ENCODE peak calls at places on chromosome 18, in eight cellular contexts. Z is IMR-90, J is GM06990, D is transverse colon, W is lower lobe of right lung, V is AG10803, I is neural progenitor cell, H is mesenchymal stem cell. B is an unnamed sample.

GRCh38 chr18:56659111-56659510 is 8.0 kb downstream of the WDR7 start:
- DNase-seq in Z (no peak), J (no peak), D (no peak), W (no peak), V (no peak), I (no peak), H (no peak), B (no peak)

GRCh38 chr18:2736823-2737222 is 81.3 kb downstream of the SMCHD1 start:
- DNase-seq in Z (no peak), J (no peak), D (no peak), W (no peak), V (no peak), I (no peak), H (no peak), B (no peak)

GRCh38 chr18:4256786-4257417 is 198.2 kb downstream of the DLGAP1 start:
- DNase-seq in Z (no peak), J (no peak), D (no peak), W (no peak), V (no peak), I (no peak), H (no peak), B (no peak)

GRCh38 chr18:55781481-55781957 is 193.5 kb upstream of the TCF4 start:
- DNase-seq in Z (peak), J (no peak), D (peak), W (no peak), V (peak), I (peak), H (peak), B (no peak)

GRCh38 chr18:24033644-24034412 is 19.3 kb downstream of the TTC39C start:
- DNase-seq in Z (no peak), J (no peak), D (no peak), W (no peak), V (no peak), I (no peak), H (no peak), B (no peak)

GRCh38 chr18:74446631-74447403 is 10.3 kb downstream of the DIPK1C start:
- DNase-seq in Z (no peak), J (no peak), D (no peak), W (no peak), V (no peak), I (no peak), H (no peak), B (no peak)

GRCh38 chr18:44651453-44651852 is 29.2 kb upstream of the SETBP1 start:
- DNase-seq in Z (peak), J (no peak), D (no peak), W (no peak), V (peak), I (no peak), H (peak), B (no peak)

GRCh38 chr18:5620284-5620683 is 76.5 kb upstream of the EPB41L3 start:
- DNase-seq in Z (peak), J (no peak), D (no peak), W (no peak), V (no peak), I (no peak), H (no peak), B (no peak)

GRCh38 chr18:60413944-60414547 is 41.5 kb upstream of the MC4R start:
- DNase-seq in Z (peak), J (no peak), D (peak), W (no peak), V (peak), I (peak), H (peak), B (no peak)

GRCh38 chr18:31970617-31971016 is 27.7 kb upstream of the TRAPPC8 start:
- DNase-seq in Z (no peak), J (no peak), D (no peak), W (no peak), V (no peak), I (no peak), H (no peak), B (no peak)

GRCh38 chr18:8741524-8741923 is 36.2 kb downstream of the MTCL1 start:
- DNase-seq in Z (no peak), J (no peak), D (no peak), W (no peak), V (no peak), I (no peak), H (no peak), B (no peak)

GRCh38 chr18:46222093-46222492 is 117.9 kb downstream of the HAUS1 start:
- DNase-seq in Z (no peak), J (no peak), D (no peak), W (no peak), V (no peak), I (no peak), H (no peak), B (no peak)

GRCh38 chr18:52007109-52007508 is 332.9 kb upstream of the DCC start:
- DNase-seq in Z (no peak), J (no peak), D (no peak), W (no peak), V (no peak), I (no peak), H (no peak), B (no peak)

GRCh38 chr18:60883594-60883993 is 449.6 kb upstream of the CDH20 start:
- DNase-seq in Z (no peak), J (no peak), D (no peak), W (no peak), V (no peak), I (no peak), H (no peak), B (no peak)

GRCh38 chr18:22710628-22711380 is 222.3 kb upstream of the RBBP8 start:
- DNase-seq in Z (peak), J (no peak), D (peak), W (no peak), V (peak), I (peak), H (peak), B (no peak)

GRCh38 chr18:56575819-56576663 is 62.4 kb downstream of the TXNL1 start:
- DNase-seq in Z (peak), J (no peak), D (no peak), W (no peak), V (peak), I (peak), H (peak), B (peak)

GRCh38 chr18:49638891-49639557 is 77.2 kb downstream of the LIPG start:
- DNase-seq in Z (no peak), J (no peak), D (no peak), W (no peak), V (no peak), I (no peak), H (no peak), B (no peak)

GRCh38 chr18:40935423-40935822 is 1019.6 kb upstream of the PIK3C3 start:
- DNase-seq in Z (peak), J (no peak), D (no peak), W (no peak), V (peak), I (peak), H (peak), B (no peak)

GRCh38 chr18:31057917-31058316 is 15.4 kb upstream of the DSC3 start:
- DNase-seq in Z (no peak), J (no peak), D (no peak), W (no peak), V (no peak), I (no peak), H (no peak), B (no peak)

GRCh38 chr18:76956648-76957047 is 134.3 kb downstream of the ZNF236 start:
- DNase-seq in Z (no peak), J (no peak), D (no peak), W (no peak), V (no peak), I (no peak), H (no peak), B (no peak)

GRCh38 chr18:3454365-3455089 is 4.6 kb downstream of the TGIF1 start:
- DNase-seq in Z (peak), J (no peak), D (peak), W (no peak), V (peak), I (peak), H (peak), B (peak)

GRCh38 chr18:54296017-54296416 is 26.7 kb downstream of the POLI start:
- DNase-seq in Z (peak), J (no peak), D (no peak), W (no peak), V (peak), I (peak), H (peak), B (no peak)

GRCh38 chr18:69490813-69491212 is 90.1 kb downstream of the DOK6 start:
- DNase-seq in Z (peak), J (no peak), D (no peak), W (no peak), V (peak), I (no peak), H (peak), B (no peak)

GRCh38 chr18:26867471-26867870 is 2.0 kb upstream of the AQP4 start:
- DNase-seq in Z (no peak), J (no peak), D (no peak), W (no peak), V (no peak), I (no peak), H (no peak), B (no peak)

GRCh38 chr18:45169610-45170009 is 445.7 kb upstream of the SLC14A2 start:
- DNase-seq in Z (peak), J (no peak), D (no peak), W (no peak), V (peak), I (no peak), H (peak), B (no peak)

GRCh38 chr18:75497576-75497975 is 70.1 kb upstream of the SMIM21 start:
- DNase-seq in Z (peak), J (no peak), D (no peak), W (no peak), V (no peak), I (no peak), H (no peak), B (no peak)

GRCh38 chr18:46953195-46953594 is 35.8 kb downstream of the KATNAL2 start:
- DNase-seq in Z (no peak), J (no peak), D (no peak), W (no peak), V (no peak), I (no peak), H (no peak), B (no peak)

GRCh38 chr18:70907673-70908072 is 618.8 kb downstream of the SOCS6 start:
- DNase-seq in Z (no peak), J (no peak), D (no peak), W (no peak), V (no peak), I (peak), H (no peak), B (no peak)

GRCh38 chr18:74914648-74915047 is 294.3 kb downstream of the PTGR3 start:
- DNase-seq in Z (no peak), J (no peak), D (no peak), W (no peak), V (no peak), I (no peak), H (peak), B (no peak)

GRCh38 chr18:48832961-48833700 is 117.6 kb downstream of the SMAD7 start:
- DNase-seq in Z (peak), J (no peak), D (peak), W (peak), V (peak), I (peak), H (peak), B (no peak)

GRCh38 chr18:48656582-48656981 is 117.8 kb downstream of the CTIF start:
- DNase-seq in Z (peak), J (no peak), D (no peak), W (no peak), V (peak), I (peak), H (no peak), B (no peak)

GRCh38 chr18:52677991-52678390 is 338.0 kb downstream of the DCC start:
- DNase-seq in Z (no peak), J (no peak), D (no peak), W (no peak), V (no peak), I (peak), H (no peak), B (no peak)

GRCh38 chr18:62744076-62744705 is 28.9 kb downstream of the PHLPP1 start:
- DNase-seq in Z (peak), J (no peak), D (no peak), W (no peak), V (peak), I (no peak), H (no peak), B (no peak)

GRCh38 chr18:78813898-78814297 is 165.7 kb upstream of the SALL3 start:
- DNase-seq in Z (no peak), J (no peak), D (no peak), W (no peak), V (no peak), I (no peak), H (no peak), B (no peak)

GRCh38 chr18:78809845-78810244 is 169.8 kb upstream of the SALL3 start:
- DNase-seq in Z (no peak), J (no peak), D (no peak), W (no peak), V (no peak), I (no peak), H (no peak), B (no peak)

GRCh38 chr18:78810706-78811105 is 168.9 kb upstream of the SALL3 start:
- DNase-seq in Z (no peak), J (no peak), D (no peak), W (no peak), V (no peak), I (no peak), H (no peak), B (no peak)

GRCh38 chr18:78813156-78813555 is 166.5 kb upstream of the SALL3 start:
- DNase-seq in Z (no peak), J (no peak), D (no peak), W (no peak), V (no peak), I (no peak), H (no peak), B (no peak)

DNA sequence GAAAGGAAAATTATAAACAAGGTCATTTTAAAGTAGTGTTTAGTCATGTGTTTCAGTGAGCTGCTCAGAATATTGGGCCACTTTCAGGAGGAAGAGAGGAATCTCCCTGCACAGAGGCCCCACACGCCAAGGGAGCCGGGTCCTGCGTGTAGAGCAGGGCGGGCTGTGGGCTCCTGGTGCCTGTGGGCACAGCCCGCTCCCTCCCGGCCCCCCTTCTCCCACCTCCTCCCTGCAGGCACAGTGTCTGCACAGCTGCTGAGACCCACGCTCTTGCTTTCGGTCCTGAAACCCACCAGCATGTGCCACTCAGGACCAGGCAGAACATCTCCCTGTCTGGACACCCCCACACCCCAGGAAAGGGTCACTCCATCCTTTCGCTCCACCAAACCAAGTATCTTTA is 167.6 kb upstream of the SALL3 start:
- DNase-seq in Z (no peak), J (no peak), D (no peak), W (no peak), V (no peak), I (no peak), H (no peak), B (no peak)
- H3K4me3 ChIP-seq in Z (no peak), J (no peak), D (no peak), W (no peak), V (no peak), I (no peak), H (no peak), B (no peak)

GRCh38 chr18:12776821-12777471 is 74.1 kb downstream of the PSMG2 start:
- DNase-seq in Z (no peak), J (no peak), D (no peak), W (no peak), V (no peak), I (no peak), H (no peak), B (no peak)
- H3K4me3 ChIP-seq in Z (no peak), J (no peak), D (no peak), W (peak), V (peak), I (no peak), H (no peak), B (no peak)

GRCh38 chr18:659597-659996 is 2.1 kb downstream of the TYMS start:
- DNase-seq in Z (no peak), J (no peak), D (no peak), W (no peak), V (no peak), I (no peak), H (no peak), B (no peak)

GRCh38 chr18:657998-658946 is 819 bp downstream of the TYMS start:
- DNase-seq in Z (peak), J (peak), D (peak), W (peak), V (peak), I (peak), H (peak), B (peak)

GRCh38 chr18:662197-662596 is 4.7 kb downstream of the TYMS start:
- DNase-seq in Z (no peak), J (no peak), D (no peak), W (no peak), V (no peak), I (no peak), H (no peak), B (no peak)

GRCh38 chr18:657311-657997 is at the start of gene TYMS:
- DNase-seq in Z (peak), J (peak), D (peak), W (peak), V (peak), I (peak), H (peak), B (peak)

DNA sequence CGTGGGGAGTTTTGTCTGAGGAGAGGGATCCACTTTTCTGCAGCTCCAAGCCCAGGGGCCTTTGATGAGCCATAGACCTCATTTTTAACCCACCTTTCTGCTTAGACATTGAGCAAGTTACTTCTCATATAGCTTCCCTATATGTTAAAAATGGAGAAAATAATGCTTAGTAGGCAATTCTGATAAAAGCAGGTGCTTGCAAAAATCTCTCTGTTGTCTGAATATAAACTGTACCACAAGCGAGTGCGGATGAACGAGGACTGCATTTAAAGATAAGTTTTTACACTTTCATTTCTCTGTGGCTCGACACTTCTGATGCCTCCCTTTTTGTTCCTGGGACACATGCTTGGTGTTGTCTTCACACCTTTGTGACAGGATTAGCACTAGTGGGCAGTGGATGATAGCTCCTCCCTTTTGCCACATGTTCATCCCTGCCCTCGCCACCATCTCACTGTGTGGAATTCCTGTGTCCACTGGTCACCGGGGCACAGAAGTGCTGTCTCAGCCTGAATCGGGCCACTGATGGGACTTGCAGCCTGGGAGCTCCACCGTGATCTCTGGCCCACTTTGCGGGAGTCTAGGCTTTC is 1.6 kb downstream of the TYMS start:
- DNase-seq in Z (no peak), J (no peak), D (no peak), W (no peak), V (no peak), I (no peak), H (no peak), B (no peak)
- H3K4me3 ChIP-seq in Z (peak), J (peak), D (no peak), W (peak), V (peak), I (peak), H (peak), B (peak)

DNA sequence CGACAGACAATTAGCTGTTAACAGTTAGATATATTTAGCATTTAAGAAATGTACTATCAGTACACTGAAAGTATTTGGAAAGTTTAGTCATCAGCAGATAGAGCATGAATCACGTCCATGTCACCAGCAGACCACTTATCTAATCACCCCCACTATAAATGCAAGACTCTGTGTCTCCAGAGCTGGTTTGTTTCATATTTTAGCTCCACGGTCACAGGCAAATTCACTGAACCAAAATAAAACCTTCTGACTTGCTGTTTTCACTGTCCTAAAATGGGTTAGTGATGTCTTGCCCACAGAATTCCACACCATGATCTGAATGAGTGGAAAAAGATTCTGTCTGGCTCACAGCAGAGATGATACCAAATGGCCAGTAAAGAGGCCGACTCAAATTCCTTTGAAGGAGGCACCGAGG is 64.9 kb downstream of the CDH2 start:
- DNase-seq in Z (peak), J (no peak), D (no peak), W (no peak), V (peak), I (no peak), H (peak), B (no peak)
- H3K4me3 ChIP-seq in Z (peak), J (no peak), D (no peak), W (no peak), V (peak), I (no peak), H (no peak), B (no peak)

GRCh38 chr18:59172664-59173249 is 33.1 kb downstream of the SEC11C start:
- DNase-seq in Z (no peak), J (no peak), D (no peak), W (no peak), V (no peak), I (no peak), H (no peak), B (no peak)
- H3K4me3 ChIP-seq in Z (no peak), J (no peak), D (no peak), W (no peak), V (no peak), I (no peak), H (no peak), B (no peak)

DNA sequence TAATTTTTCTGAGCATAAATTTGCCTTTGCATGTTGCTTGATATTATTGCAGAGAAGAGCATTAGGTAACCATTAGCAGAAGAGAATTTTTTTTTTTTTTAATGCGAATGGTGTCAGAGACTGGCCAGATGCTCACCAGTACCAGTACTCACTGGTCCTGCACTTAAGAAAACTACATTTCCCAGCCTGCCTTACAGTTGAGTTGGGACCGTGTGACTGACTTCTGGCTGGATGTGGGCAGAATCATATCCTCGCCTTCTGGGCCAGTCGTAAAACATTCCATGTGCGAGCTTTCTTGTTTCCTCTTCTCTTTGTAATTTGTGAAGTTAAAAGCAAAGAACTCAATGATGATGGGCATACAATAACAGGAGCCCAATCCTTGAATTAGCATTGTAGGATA is 132.4 kb downstream of the LRRC30 start:
- DNase-seq in Z (no peak), J (no peak), D (no peak), W (no peak), V (no peak), I (no peak), H (no peak), B (no peak)
- H3K4me3 ChIP-seq in Z (no peak), J (no peak), D (no peak), W (no peak), V (no peak), I (no peak), H (no peak), B (no peak)